ENCODE peak calls at places on chromosomes 7 and 10, in four cellular contexts. I is lung, Y is A549, P is psoas muscle. M is an unnamed sample.
A peak's percentile ranks its signal among the peaks of the same experiment; 100 is the strongest.

GRCh38 chr7:34931739-34932138 is 105.5 kb downstream of the DPY19L1 start:
- DNase-seq in I (no peak), P (no peak), Y (no peak), M (no peak)

GRCh38 chr7:748446-748845 is 21.4 kb upstream of the PRKAR1B start:
- DNase-seq in I (no peak), Y (no peak), P (no peak), M (no peak)

GRCh38 chr7:101924171-101924570 is 106.7 kb downstream of the CUX1 start:
- DNase-seq in I (no peak), P (no peak), Y (no peak), M (no peak)

GRCh38 chr10:110535958-110536891 is 31.3 kb upstream of the SMC3 start:
- DNase-seq in Y (no peak), I (no peak), P (no peak), M (peak; percentile 43)

GRCh38 chr10:82492647-82493046 is 617.7 kb downstream of the NRG3 start:
- DNase-seq in Y (no peak), P (no peak), I (no peak), M (no peak)

GRCh38 chr10:113177936-113178335 is 227.9 kb downstream of the TCF7L2 start:
- DNase-seq in Y (no peak), I (no peak), P (no peak), M (no peak)

GRCh38 chr10:60960913-60961312 is 16.9 kb upstream of the RHOBTB1 start:
- DNase-seq in Y (no peak), I (no peak), P (no peak), M (no peak)

GRCh38 chr10:4646546-4646945 is 179.5 kb upstream of the AKR1E2 start:
- DNase-seq in Y (no peak), I (no peak), P (no peak), M (no peak)

DNA sequence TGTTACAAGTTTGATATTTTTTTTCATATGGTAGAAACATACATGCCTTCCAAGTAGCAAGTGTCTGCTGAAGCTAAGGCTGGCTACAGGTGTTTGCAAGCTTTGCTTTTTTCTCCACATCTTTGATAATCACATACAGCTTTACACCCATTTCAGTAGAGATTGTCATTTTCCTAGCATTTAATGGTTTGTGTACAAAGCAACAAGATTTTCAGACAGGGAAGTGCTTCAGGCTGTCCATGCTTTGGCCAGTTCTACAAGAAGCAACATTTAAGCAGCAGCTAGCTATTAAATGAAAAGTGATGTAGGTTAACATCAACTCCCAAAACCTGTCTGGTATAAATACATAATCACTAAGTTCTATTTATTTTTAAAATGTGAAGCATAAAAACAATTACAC is 2.3 kb downstream of the HDAC9 start:
- DNase-seq in Y (no peak), P (no peak), I (no peak), M (no peak)
- H3K4me1 ChIP-seq in Y (no peaks in the 10 kb centered on the region), P (peaks cover 46% of the 10 kb centered on the region), I (peaks cover 7% of the 10 kb centered on the region), M (no peaks in the 10 kb centered on the region)

GRCh38 chr10:119470920-119471702 is 71.4 kb downstream of the RGS10 start:
- DNase-seq in Y (no peak), I (no peak), P (no peak), M (no peak)

GRCh38 chr10:119469846-119470245 is 72.7 kb downstream of the RGS10 start:
- DNase-seq in I (no peak), P (no peak), Y (no peak), M (no peak)

GRCh38 chr10:119477444-119477843 is 65.1 kb downstream of the RGS10 start:
- DNase-seq in Y (no peak), P (no peak), I (no peak), M (no peak)

GRCh38 chr10:119474606-119475005 is 67.9 kb downstream of the RGS10 start:
- DNase-seq in Y (no peak), I (no peak), P (no peak), M (no peak)

DNA sequence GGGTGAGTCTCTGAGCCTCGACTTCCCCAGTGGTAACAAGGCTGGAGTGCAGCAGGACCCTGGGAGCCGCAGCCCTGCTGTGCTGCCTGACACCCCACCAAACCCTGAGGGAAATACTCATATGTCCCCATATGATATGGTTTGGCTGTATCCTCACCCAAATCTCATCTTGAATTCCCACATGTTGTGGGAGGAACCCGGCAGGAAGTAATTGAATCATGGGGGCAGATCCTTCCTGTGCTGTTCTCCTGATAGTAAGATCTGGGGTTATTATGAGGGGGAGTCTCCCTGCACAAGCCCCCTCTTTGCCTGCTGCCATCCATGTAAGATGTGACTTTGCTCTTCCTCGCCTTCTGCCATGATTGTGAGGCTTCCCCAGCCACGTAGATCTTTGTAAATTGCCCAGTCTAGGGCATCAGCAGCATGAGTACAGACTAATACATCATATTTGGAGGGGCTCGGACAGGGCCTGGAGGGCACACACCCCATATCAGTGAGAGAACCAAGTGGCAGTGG is 68.7 kb downstream of the RGS10 start:
- DNase-seq in P (no peak), Y (no peak), I (no peak), M (no peak)
- H3K4me3 ChIP-seq in P (no peak overlapping the region), Y (no peak overlapping the region), I (no peak overlapping the region), M (no peak overlapping the region)

GRCh38 chr7:14697684-14698083 is 204.9 kb downstream of the DGKB start:
- DNase-seq in Y (no peak), I (no peak), P (no peak), M (no peak)

DNA sequence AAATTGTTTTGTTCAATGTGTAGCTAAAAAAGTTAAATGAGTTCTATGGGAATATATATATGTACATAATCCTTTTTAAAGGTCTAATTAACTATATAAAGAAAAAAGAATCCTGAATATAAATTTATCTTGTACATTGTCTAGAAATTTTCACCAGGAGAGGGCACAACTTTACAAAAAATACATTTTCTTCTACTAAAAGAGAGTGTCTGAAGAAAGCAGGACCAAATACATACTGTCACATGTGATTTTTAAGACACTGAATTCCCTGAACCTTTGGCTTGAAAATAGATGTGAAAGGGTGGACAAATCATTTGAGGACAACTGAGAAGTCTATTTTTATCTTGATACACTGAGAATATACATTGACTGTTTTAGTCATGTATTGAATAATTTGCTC is 204.3 kb downstream of the DGKB start:
- DNase-seq in P (no peak), I (no peak), Y (no peak), M (no peak)
- TF ChIP-seq CTCF in P (no peak), I (no peak), Y (no peak), M (no peak)

GRCh38 chr7:43648725-43649406 is 66.0 kb downstream of the STK17A start:
- DNase-seq in P (no peak), Y (no peak), I (peak; percentile 35), M (peak; percentile 55)
- H3K4me1 ChIP-seq in P (peaks cover 54% of the 10 kb centered on the region), Y (peaks cover 66% of the 10 kb centered on the region), I (peaks cover 32% of the 10 kb centered on the region), M (peaks cover 20% of the 10 kb centered on the region)

DNA sequence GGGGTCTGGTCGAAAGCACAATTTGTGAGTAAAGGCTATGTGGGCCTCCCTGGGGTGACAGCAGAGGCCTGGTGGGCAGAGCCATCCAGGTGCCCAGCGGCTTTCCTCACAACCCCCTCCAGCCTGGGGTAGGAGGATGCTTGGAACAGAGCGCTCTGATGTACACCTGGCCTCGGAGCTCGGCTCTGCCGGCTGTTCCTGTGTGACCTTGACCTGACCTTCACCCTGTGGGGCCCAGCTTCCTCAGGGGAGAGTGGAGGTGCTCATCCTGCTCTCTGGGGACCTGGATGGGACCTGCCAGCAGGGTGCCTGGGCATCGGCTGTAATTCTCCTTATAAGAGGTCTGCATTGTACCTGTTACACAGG is 28.9 kb downstream of the RET start:
- DNase-seq in Y (no peak), P (no peak), I (no peak), M (no peak)
- H3K4me3 ChIP-seq in Y (no peak overlapping the region), P (no peak overlapping the region), I (no peak overlapping the region), M (no peak overlapping the region)

GRCh38 chr10:84739641-84740040 is 411.3 kb downstream of the CCSER2 start:
- DNase-seq in P (no peak), Y (no peak), I (no peak), M (no peak)

DNA sequence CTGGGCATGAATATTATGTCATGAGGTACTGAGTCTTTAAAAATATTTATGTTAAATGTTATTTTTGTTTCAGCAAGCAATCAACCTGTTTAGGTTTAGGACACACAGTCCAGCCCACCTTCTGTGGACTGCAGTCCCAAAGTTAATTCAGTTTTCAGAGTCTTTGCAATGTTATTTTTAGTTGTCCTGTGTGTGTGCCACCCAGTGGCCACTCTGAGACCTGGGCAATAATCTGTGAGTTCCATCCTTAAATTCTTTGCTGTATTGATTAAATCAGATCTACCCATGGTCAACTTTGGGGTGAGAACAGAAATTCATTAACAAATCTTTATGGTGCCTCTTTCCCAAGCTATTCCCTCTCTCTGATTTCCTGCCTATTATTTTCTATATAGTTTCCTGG is 415.1 kb downstream of the CCSER2 start:
- DNase-seq in I (no peak), Y (peak; percentile 5), P (no peak), M (no peak)
- TF ChIP-seq CTCF in I (no peak), Y (peak; percentile 40), P (no peak), M (no peak)

GRCh38 chr10:130045801-130046321 is 64.8 kb downstream of the C10orf143 start:
- DNase-seq in P (no peak), I (no peak), Y (no peak), M (no peak)

GRCh38 chr10:130045091-130045652 is 65.5 kb downstream of the C10orf143 start:
- DNase-seq in P (no peak), I (no peak), Y (peak; percentile 44), M (peak; percentile 18)

GRCh38 chr10:130043491-130043890 is 67.1 kb downstream of the C10orf143 start:
- DNase-seq in I (no peak), Y (no peak), P (no peak), M (no peak)

GRCh38 chr10:130042386-130042785 is 68.2 kb downstream of the C10orf143 start:
- DNase-seq in Y (no peak), P (no peak), I (no peak), M (no peak)

DNA sequence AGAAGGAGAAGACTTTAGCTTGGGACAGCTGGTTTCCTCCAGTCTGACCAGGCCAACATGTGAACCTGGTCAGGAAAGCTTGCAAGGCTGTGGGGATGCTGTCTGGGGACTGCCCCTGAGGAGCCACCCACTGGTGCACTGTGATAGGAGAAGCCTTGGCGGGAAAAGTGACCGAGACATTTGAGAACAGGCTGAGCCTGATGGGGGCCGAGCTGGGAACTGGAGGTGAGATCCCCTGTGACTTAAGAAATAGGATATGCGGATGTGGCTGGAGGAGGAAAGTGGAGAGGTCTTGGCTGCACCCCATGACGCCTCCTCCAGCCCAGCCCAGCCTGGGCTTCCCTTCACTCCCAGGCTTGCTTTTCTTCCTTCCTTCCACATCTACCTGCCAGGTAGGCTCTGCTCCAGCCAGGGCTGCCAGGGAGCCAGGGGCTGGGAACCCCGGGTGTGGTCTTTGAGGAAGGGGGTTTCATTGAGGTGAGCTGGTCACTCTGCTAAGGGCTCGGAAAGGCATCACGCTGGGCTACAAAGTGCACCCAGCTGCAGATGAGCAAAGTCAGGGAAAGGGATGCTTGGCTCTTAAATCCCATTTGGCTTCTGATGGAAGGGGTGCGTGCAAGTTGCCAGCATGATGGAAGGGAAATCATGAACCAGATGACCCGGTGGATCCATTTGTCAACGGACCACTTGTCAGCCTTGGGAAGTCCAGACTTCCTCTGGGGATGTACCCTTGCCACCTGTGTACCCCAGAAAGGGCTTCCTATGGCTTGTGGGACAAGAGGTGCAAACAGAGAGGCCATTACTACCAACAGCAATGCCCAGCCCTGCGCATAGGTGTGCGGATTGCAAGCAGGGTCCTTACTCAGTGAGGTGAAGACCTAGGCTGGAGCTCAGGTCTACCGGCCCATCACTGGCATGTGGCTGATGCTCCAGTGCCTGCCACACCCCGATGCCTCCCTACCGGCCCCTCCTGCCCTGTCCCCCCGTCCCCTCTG is 66.3 kb downstream of the C10orf143 start:
- DNase-seq in Y (no peak), I (no peak), P (no peak), M (no peak)
- H3K4me1 ChIP-seq in Y (no peaks in the 10 kb centered on the region), I (no peaks in the 10 kb centered on the region), P (no peaks in the 10 kb centered on the region), M (no peaks in the 10 kb centered on the region)